ENCODE peak calls at places on chromosome 20, in six cellular contexts. K is mesendoderm, O is IMR-90, Q is H1, M is mesenchymal stem cell, T is trophoblast cell. R is an unnamed sample.

GRCh38 chr20:49697071-49697470 is 16.6 kb downstream of the B4GALT5 start:
- DNase-seq in K (no peak), O (no peak), Q (no peak), M (no peak), T (no peak), R (no peak)

GRCh38 chr20:6765469-6766058 is 1.9 kb upstream of the BMP2 start:
- DNase-seq in K (peak), O (peak), Q (no peak), M (peak), T (no peak), R (peak)

GRCh38 chr20:49914310-49915117 is 815 bp downstream of the SPATA2 start:
- DNase-seq in K (peak), O (no peak), Q (no peak), M (peak), T (peak), R (no peak)

GRCh38 chr20:18647777-18648176 is 59.9 kb downstream of the DTD1 start:
- DNase-seq in K (no peak), O (no peak), Q (no peak), M (no peak), T (no peak), R (no peak)

GRCh38 chr20:16575390-16576140 is 2.3 kb upstream of the KIF16B start:
- DNase-seq in K (peak), O (no peak), Q (no peak), M (no peak), T (peak), R (no peak)

GRCh38 chr20:15058836-15059235 is 721.4 kb upstream of the FLRT3 start:
- DNase-seq in K (no peak), O (no peak), Q (no peak), M (no peak), T (no peak), R (no peak)

GRCh38 chr20:6863355-6863754 is 95.9 kb downstream of the BMP2 start:
- DNase-seq in K (no peak), O (no peak), Q (no peak), M (no peak), T (no peak), R (no peak)

GRCh38 chr20:48697845-48698491 is 129.8 kb downstream of the PREX1 start:
- DNase-seq in K (no peak), O (peak), Q (no peak), M (peak), T (peak), R (no peak)

GRCh38 chr20:16491277-16491912 is 81.9 kb downstream of the KIF16B start:
- DNase-seq in K (no peak), O (peak), Q (no peak), M (no peak), T (no peak), R (no peak)

GRCh38 chr20:17589161-17589834 is 19.4 kb downstream of the DSTN start:
- DNase-seq in K (no peak), O (no peak), Q (no peak), M (no peak), T (no peak), R (no peak)

GRCh38 chr20:35514371-35514960 is 15.0 kb downstream of the C20orf173 start:
- DNase-seq in K (no peak), O (no peak), Q (no peak), M (no peak), T (no peak), R (no peak)

GRCh38 chr20:16415079-16415478 is 158.2 kb downstream of the KIF16B start:
- DNase-seq in K (no peak), O (peak), Q (no peak), M (peak), T (no peak), R (no peak)

GRCh38 chr20:49310695-49311094 is 32.8 kb upstream of the ZNFX1 start:
- DNase-seq in K (no peak), O (peak), Q (no peak), M (no peak), T (no peak), R (no peak)

GRCh38 chr20:32536861-32537656 is 48.1 kb downstream of the NOL4L start:
- DNase-seq in K (no peak), O (no peak), Q (no peak), M (no peak), T (no peak), R (no peak)

GRCh38 chr20:39850821-39851330 is 838.2 kb downstream of the MAFB start:
- DNase-seq in K (peak), O (no peak), Q (no peak), M (no peak), T (no peak), R (no peak)

GRCh38 chr20:49825521-49826033 is 12.9 kb downstream of the SLC9A8 start:
- DNase-seq in K (peak), O (no peak), Q (no peak), M (no peak), T (peak), R (no peak)

GRCh38 chr20:25022680-25023079 is 30.1 kb upstream of the APMAP start:
- DNase-seq in K (no peak), O (no peak), Q (no peak), M (no peak), T (no peak), R (no peak)

GRCh38 chr20:35615667-35616464 is at the start of gene SPAG4:
- DNase-seq in K (peak), O (peak), Q (peak), M (peak), T (peak), R (peak)

GRCh38 chr20:49452011-49452482 is 30.4 kb downstream of the KCNB1 start:
- DNase-seq in K (no peak), O (no peak), Q (no peak), M (no peak), T (no peak), R (no peak)

GRCh38 chr20:50708845-50709555 is 17.7 kb upstream of the RIPOR3 start:
- DNase-seq in K (no peak), O (no peak), Q (no peak), M (no peak), T (no peak), R (no peak)

GRCh38 chr20:38055294-38055693 is 21.7 kb downstream of the RPRD1B start:
- DNase-seq in K (no peak), O (no peak), Q (no peak), M (no peak), T (no peak), R (no peak)

GRCh38 chr20:38997622-38998021 is 35.5 kb downstream of the DHX35 start:
- DNase-seq in K (peak), O (no peak), Q (no peak), M (no peak), T (no peak), R (no peak)

GRCh38 chr20:56259948-56260347 is 11.4 kb downstream of the MC3R start:
- DNase-seq in K (no peak), O (no peak), Q (no peak), M (no peak), T (no peak), R (no peak)

GRCh38 chr20:35207950-35208611 is 18.4 kb upstream of the MMP24 start:
- DNase-seq in K (peak), O (peak), Q (peak), M (peak), T (peak), R (peak)

DNA sequence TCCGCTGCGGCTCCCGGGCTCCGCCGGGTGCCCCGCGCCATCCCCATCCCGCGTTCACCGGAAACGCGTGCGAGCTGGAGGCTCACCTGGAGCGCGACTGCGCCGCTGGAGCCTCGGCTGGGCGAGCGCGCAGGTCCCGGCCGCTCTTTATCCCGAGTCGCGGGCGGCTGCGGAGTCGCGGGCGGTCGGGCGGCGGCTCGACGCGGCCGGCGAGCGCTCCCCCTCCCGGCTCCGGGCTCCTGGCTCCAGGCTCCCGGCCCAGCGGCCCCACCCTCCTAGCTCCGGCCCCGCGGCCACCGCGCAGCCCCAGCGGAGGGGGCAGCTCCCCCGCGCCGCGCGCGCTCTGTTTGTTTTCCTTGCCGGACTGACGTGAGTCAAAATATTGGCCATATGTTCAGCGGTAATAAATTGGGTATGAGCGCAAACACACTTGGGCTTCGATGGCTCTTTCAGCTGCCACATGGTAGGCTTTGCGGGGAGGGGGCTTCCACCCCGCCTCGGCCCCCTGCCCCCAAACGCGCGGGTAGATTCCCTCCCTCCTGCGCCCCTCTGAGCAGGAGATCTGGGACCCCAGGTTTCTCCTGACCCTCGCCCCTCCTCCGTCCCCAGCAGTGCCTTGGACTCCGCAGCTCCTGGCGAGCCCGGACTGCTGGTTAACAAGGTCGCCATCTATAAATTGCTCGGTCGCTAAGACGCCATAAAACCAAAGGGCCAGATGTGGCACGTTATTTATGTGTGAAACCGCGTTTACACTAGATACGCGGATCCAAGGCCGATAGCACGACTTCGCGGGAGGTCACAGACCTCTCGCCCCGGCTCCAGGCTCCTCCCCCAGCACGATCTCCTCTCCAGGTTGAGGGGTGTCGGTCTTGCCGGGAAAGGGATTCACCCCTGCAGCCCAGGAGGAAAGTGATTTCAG is 8.9 kb upstream of the NKX2-2 start:
- DNase-seq in K (peak), O (no peak), Q (peak), M (no peak), T (no peak), R (no peak)
- H3K4me3 ChIP-seq in K (no peak), O (no peak), Q (peak), M (no peak), T (no peak), R (no peak)

GRCh38 chr20:47319517-47320252 is 36.8 kb downstream of the ZMYND8 start:
- DNase-seq in K (peak), O (peak), Q (peak), M (peak), T (peak), R (no peak)
- H2BK5ac ChIP-seq in K (peak), O (peak), Q (peak), M (peak), T (peak), R (no peak)

GRCh38 chr20:23061713-23062561 is 12.5 kb upstream of the THBD start:
- DNase-seq in K (peak), O (peak), Q (peak), M (peak), T (peak), R (no peak)
- H3K4me3 ChIP-seq in K (no peak), O (no peak), Q (no peak), M (no peak), T (no peak), R (no peak)

GRCh38 chr20:61435823-61436220 is 183.8 kb downstream of the CDH4 start:
- DNase-seq in K (no peak), O (no peak), Q (no peak), M (no peak), T (no peak), R (no peak)

GRCh38 chr20:61437280-61438206 is 185.5 kb downstream of the CDH4 start:
- DNase-seq in K (peak), O (peak), Q (no peak), M (peak), T (no peak), R (peak)

GRCh38 chr20:61435184-61435822 is 183.2 kb downstream of the CDH4 start:
- DNase-seq in K (no peak), O (no peak), Q (no peak), M (no peak), T (no peak), R (no peak)

GRCh38 chr20:61436268-61436667 is 184.2 kb downstream of the CDH4 start:
- DNase-seq in K (peak), O (peak), Q (no peak), M (peak), T (no peak), R (no peak)

GRCh38 chr20:61436674-61437279 is 184.7 kb downstream of the CDH4 start:
- DNase-seq in K (peak), O (peak), Q (peak), M (peak), T (no peak), R (peak)
- H2BK5ac ChIP-seq in K (peak), O (peak), Q (peak), M (no peak), T (no peak), R (peak)

DNA sequence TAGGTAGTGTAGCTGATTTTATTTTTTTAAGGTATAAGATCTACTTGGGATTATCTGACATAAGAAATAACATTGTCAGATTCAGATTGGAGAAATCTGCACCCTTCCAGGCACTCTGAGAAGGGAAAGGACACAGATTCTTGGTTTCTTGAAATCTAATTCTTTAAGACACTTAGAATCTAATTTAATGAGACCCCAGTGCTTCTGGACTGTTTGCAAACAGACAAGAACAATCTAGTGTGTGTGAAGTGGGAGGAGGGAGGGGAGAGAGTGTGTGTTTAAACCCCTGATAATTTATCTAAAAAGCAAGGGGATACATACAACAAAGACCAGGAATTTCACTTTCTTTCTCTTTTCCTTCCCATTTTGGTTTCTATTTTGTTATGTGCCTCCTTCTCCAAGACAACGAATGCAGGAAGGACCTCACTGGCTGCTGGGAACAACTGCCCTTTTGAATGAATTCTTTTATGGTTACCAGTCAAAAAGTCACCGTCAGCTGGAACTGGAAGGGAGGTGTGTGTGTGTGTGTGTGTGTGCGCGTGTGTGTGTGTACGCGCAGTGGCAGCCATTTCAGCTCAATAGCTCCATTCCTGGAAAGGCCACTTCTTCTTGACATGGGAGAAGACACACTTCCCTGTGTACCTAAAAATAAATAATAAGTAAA is 129.4 kb downstream of the BCAS1 start:
- DNase-seq in K (peak), O (peak), Q (peak), M (peak), T (peak), R (no peak)
- H3K4me3 ChIP-seq in K (no peak), O (peak), Q (no peak), M (no peak), T (no peak), R (peak)

GRCh38 chr20:59584278-59584925 is 19.9 kb upstream of the PHACTR3 start:
- DNase-seq in K (no peak), O (no peak), Q (no peak), M (no peak), T (no peak), R (no peak)
- H2BK5ac ChIP-seq in K (no peak), O (no peak), Q (no peak), M (no peak), T (no peak), R (no peak)

GRCh38 chr20:21554985-21555384 is 41.1 kb upstream of the NKX2-2 start:
- DNase-seq in K (no peak), O (no peak), Q (no peak), M (no peak), T (no peak), R (no peak)

GRCh38 chr20:21557246-21557982 is 43.5 kb upstream of the NKX2-2 start:
- DNase-seq in K (no peak), O (no peak), Q (no peak), M (no peak), T (no peak), R (no peak)

GRCh38 chr20:21556398-21556797 is 42.5 kb upstream of the NKX2-2 start:
- DNase-seq in K (no peak), O (no peak), Q (no peak), M (no peak), T (no peak), R (no peak)

GRCh38 chr20:21555470-21556120 is 41.7 kb upstream of the NKX2-2 start:
- DNase-seq in K (no peak), O (no peak), Q (no peak), M (no peak), T (no peak), R (no peak)

DNA sequence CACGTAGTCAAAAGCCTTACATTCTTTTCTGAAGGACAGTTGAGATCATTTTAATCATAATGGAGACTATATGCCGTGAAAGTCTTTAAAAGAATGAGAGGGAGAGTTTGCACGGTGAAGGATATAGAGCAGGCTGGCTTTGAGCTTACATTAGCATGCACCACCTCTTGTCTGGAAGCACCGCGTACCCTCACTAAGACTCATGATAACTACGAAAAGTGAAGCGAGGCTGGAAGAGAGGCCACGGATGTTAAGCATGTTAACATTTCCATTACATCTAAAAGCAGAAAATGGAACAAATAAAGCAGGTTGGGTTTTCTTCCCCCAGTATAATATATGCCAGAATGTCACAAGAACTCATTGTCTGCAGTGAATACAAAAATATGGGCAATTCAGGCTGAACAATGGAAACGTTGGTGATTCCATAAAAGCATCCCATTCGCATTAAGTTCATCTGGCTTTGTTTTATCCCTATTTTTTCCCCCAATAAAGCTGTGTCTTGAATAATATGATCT is 40.6 kb upstream of the NKX2-2 start:
- DNase-seq in K (no peak), O (no peak), Q (no peak), M (no peak), T (no peak), R (no peak)
- H3K4me3 ChIP-seq in K (no peak), O (no peak), Q (no peak), M (no peak), T (no peak), R (no peak)

DNA sequence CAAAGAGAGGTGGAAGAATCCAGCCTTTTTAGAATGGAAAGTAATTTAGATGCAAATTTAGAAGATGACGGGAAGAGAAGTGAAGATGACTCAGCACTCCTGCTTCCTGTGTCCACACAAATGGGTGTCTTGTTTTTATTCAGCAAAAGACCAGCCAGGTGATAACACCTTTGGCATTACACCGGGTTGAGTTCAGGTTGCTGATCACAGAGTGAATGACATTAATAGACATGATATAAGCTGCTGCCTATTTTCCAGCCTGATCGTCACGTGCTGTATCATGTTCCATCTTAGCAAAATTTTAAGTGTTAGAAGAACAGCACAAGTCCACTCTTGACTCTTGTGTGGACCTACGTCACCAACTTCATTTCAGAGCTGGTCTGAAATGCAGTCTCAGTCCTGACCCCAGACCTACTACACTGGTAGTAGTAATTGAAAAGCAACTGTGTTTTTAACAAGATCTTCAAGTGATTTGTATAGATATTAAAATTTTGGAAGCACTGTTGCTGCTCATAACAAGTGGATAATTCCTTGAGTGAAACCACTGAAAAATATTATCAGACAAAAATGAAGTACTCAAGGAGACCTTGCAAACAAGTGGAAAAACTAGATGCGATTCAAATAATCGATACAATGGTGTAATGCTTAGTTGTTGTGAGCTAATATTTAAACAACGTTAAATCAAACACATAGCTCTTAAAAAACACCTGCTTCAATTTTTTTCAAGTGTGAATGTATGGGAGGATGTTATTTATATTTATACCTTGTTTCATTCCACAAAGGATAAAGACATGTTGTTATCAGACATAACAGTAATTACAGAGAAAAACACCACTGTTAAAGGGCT is 110.8 kb upstream of the JAG1 start:
- DNase-seq in K (peak), O (no peak), Q (no peak), M (peak), T (no peak), R (no peak)
- H2BK5ac ChIP-seq in K (peak), O (no peak), Q (peak), M (no peak), T (no peak), R (no peak)

DNA sequence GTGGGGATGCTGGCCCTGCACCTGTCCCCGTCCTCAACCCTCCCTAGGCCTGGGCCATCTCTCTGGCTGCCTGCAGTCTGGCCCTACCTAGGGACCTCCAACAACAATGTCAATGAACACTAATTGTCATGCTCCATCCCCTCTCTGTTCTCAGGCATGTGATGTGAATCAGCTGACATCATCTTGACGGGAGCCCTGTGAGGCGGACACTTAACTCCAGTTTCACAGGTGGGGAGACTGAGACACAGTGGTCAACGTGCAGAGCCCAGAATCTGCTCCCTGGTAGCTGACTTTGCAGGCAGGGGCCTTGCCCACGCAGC is 762 bp upstream of the TCEA2 start:
- DNase-seq in K (no peak), O (no peak), Q (no peak), M (no peak), T (no peak), R (no peak)
- H3K4me3 ChIP-seq in K (no peak), O (peak), Q (peak), M (peak), T (peak), R (peak)

GRCh38 chr20:47347661-47348462 is 8.6 kb downstream of the ZMYND8 start:
- DNase-seq in K (no peak), O (no peak), Q (no peak), M (no peak), T (no peak), R (no peak)
- H2BK5ac ChIP-seq in K (peak), O (peak), Q (peak), M (no peak), T (peak), R (no peak)

R was measured in neuronal stem cell.